ENCODE peak calls at places on chromosomes 3 and 15, in four cellular contexts. P is epithelial cell of esophagus, M is stomach, L is kidney epithelial cell. E is an unnamed sample.

GRCh38 chr15:58260911-58261267 is 122.7 kb downstream of the AQP9 start:
- DNase-seq in P (peak), M (no peak), L (no peak), E (peak)

GRCh38 chr3:12999147-13000140 is 73.8 kb downstream of the IQSEC1 start:
- DNase-seq in P (no peak), M (peak), L (no peak), E (no peak)

GRCh38 chr3:82743196-82743595 is 981.8 kb upstream of the GBE1 start:
- DNase-seq in P (no peak), M (no peak), L (no peak), E (no peak)

GRCh38 chr3:170500995-170501394 is 82.3 kb downstream of the CLDN11 start:
- DNase-seq in P (no peak), M (no peak), L (no peak), E (no peak)

GRCh38 chr3:190092250-190092649 is 28.4 kb downstream of the P3H2 start:
- DNase-seq in P (peak), M (no peak), L (no peak), E (no peak)

GRCh38 chr3:123481071-123481470 is 32.2 kb upstream of the ADCY5 start:
- DNase-seq in P (peak), M (no peak), L (no peak), E (no peak)

GRCh38 chr15:101439285-101439919 is 50.1 kb downstream of the PCSK6 start:
- DNase-seq in P (no peak), M (peak), L (no peak), E (no peak)

GRCh38 chr3:160583451-160583850 is 18.1 kb upstream of the KPNA4 start:
- DNase-seq in P (peak), M (no peak), L (no peak), E (no peak)

GRCh38 chr15:95718441-95718840 is 612.1 kb upstream of the NR2F2 start:
- DNase-seq in P (no peak), M (no peak), L (no peak), E (no peak)

GRCh38 chr3:50602675-50603191 is 8.8 kb downstream of the CISH start:
- DNase-seq in P (peak), M (peak), L (no peak), E (no peak)

GRCh38 chr15:39232512-39232911 is 348.4 kb upstream of the THBS1 start:
- DNase-seq in P (peak), M (no peak), L (peak), E (no peak)

GRCh38 chr15:66153549-66154415 is 99.8 kb downstream of the MEGF11 start:
- DNase-seq in P (no peak), M (no peak), L (peak), E (no peak)

GRCh38 chr3:194395201-194395600 is 3.9 kb downstream of the GP5 start:
- DNase-seq in P (peak), M (no peak), L (no peak), E (no peak)

GRCh38 chr3:112293368-112294321 is at the start of gene SLC9C1:
- DNase-seq in P (peak), M (no peak), L (peak), E (peak)

GRCh38 chr3:195154793-195155535 is 116.0 kb downstream of the XXYLT1 start:
- DNase-seq in P (peak), M (peak), L (peak), E (peak)

GRCh38 chr15:33724321-33725036 is 243.8 kb upstream of the CHRM5 start:
- DNase-seq in P (no peak), M (no peak), L (no peak), E (no peak)

GRCh38 chr3:152574461-152575079 is 260.4 kb upstream of the P2RY1 start:
- DNase-seq in P (peak), M (no peak), L (no peak), E (peak)

GRCh38 chr3:134378384-134378783 is 4.1 kb upstream of the AMOTL2 start:
- DNase-seq in P (peak), M (no peak), L (no peak), E (peak)
- TF ChIP-seq CTCF in P (peak), M (no peak), L (peak), E (peak)

DNA sequence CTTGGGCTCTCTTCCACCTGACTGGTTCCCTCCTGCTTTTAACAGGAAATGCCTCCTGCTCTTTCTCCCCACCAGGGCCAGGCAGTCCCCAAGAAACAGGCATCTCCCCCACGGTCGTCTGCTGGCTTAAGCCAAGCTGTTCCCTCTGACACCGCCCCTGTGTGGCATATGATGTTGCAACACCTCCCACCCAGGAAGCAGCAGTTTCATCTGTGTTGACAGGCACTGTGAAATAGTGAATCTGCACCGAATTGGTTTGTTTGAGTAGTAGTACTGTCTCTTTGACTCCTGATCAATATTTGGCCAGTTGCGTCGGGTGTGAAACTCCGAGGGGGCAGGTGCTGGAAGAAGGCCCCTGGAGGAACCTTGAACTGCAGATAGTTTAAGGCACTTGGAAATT is 188.8 kb downstream of the FEZF2 start:
- DNase-seq in P (peak), M (no peak), L (no peak), E (no peak)
- TF ChIP-seq CTCF in P (no peak), M (no peak), L (no peak), E (no peak)

GRCh38 chr3:40719660-40720287 is 195.0 kb downstream of the ZNF621 start:
- DNase-seq in P (peak), M (no peak), L (no peak), E (peak)
- TF ChIP-seq CTCF in P (peak), M (no peak), L (peak), E (peak)

GRCh38 chr3:184029456-184029950 is 2.0 kb upstream of the HTR3D start:
- DNase-seq in P (no peak), M (no peak), L (no peak), E (no peak)

GRCh38 chr3:184031187-184031792 is at the start of gene HTR3D:
- DNase-seq in P (peak), M (no peak), L (peak), E (no peak)
- TF ChIP-seq CTCF in P (no peak), M (no peak), L (no peak), E (no peak)

DNA sequence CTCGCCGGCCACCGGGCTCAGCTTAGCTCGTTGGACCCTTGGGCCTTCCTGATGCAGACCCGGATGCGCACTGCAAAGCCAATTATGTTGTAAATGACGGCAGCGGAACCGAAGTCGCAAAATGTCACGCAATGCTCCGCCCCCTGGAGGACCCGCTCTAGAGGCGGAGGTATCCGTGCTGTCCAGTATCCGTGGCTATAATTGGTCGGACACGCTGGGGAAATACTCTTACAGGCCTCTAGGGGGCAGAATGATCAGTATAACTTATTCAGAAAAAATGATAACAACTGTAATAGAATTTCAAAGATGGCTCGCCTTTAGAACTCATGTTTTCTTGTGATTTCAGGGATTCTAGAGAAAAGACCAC is at the start of gene PRR23B:
- DNase-seq in P (no peak), M (no peak), L (no peak), E (no peak)
- TF ChIP-seq CTCF in P (no peak), M (no peak), L (peak), E (peak)

GRCh38 chr3:119834754-119835365 is 53.0 kb downstream of the NR1I2 start:
- DNase-seq in P (no peak), M (no peak), L (no peak), E (no peak)

GRCh38 chr3:119829431-119829830 is 47.5 kb downstream of the NR1I2 start:
- DNase-seq in P (no peak), M (no peak), L (no peak), E (no peak)

GRCh38 chr3:119827209-119827608 is 45.3 kb downstream of the NR1I2 start:
- DNase-seq in P (no peak), M (no peak), L (no peak), E (no peak)

GRCh38 chr3:119831941-119832371 is 50.1 kb downstream of the NR1I2 start:
- DNase-seq in P (no peak), M (no peak), L (peak), E (no peak)

GRCh38 chr3:119831022-119831421 is 49.1 kb downstream of the NR1I2 start:
- DNase-seq in P (no peak), M (no peak), L (no peak), E (no peak)
- TF ChIP-seq CTCF in P (peak), M (no peak), L (no peak), E (peak)